ENCODE peak calls at places on chromosome 10, in seven cellular contexts. Z, U, L, E, M, B and N are unnamed samples. For H3K4me1, the result is how much of the 10 kb centered on the place peaks cover.

GRCh38 chr10:33333260-33334169 is 952 bp downstream of the NRP1 start:
- DNase-seq in Z (peak), U (no peak), L (no peak), E (no peak), M (no peak), B (no peak), N (no peak)

GRCh38 chr10:112335104-112335840 is 38.6 kb upstream of the ACSL5 start:
- DNase-seq in Z (peak), U (no peak), L (no peak), E (no peak), M (no peak), B (no peak), N (no peak)

GRCh38 chr10:15325243-15326002 is 45.7 kb downstream of the FAM171A1 start:
- DNase-seq in Z (peak), U (no peak), L (no peak), E (peak), M (no peak), B (no peak), N (peak)

GRCh38 chr10:44990302-44990655 is 10.4 kb upstream of the ZNF22 start:
- DNase-seq in Z (no peak), U (no peak), L (peak), E (no peak), M (peak), B (no peak), N (no peak)

GRCh38 chr10:102753724-102754123 is 10.0 kb downstream of the WBP1L start:
- DNase-seq in Z (no peak), U (no peak), L (no peak), E (no peak), M (no peak), B (peak), N (no peak)

GRCh38 chr10:95290801-95291633 is at the start of gene PDLIM1:
- DNase-seq in Z (peak), U (peak), L (peak), E (peak), M (peak), B (peak), N (peak)

GRCh38 chr10:13262433-13262832 is 28.3 kb upstream of the UCMA start:
- DNase-seq in Z (no peak), U (no peak), L (no peak), E (no peak), M (no peak), B (no peak), N (no peak)

GRCh38 chr10:49569031-49569765 is 30.3 kb upstream of the ERCC6 start:
- DNase-seq in Z (peak), U (no peak), L (no peak), E (no peak), M (no peak), B (no peak), N (no peak)

GRCh38 chr10:63467833-63468232 is 2.1 kb upstream of the JMJD1C start:
- DNase-seq in Z (peak), U (no peak), L (no peak), E (no peak), M (no peak), B (peak), N (no peak)

GRCh38 chr10:115706482-115707076 is 566.4 kb downstream of the GFRA1 start:
- DNase-seq in Z (peak), U (no peak), L (peak), E (no peak), M (no peak), B (no peak), N (no peak)

GRCh38 chr10:26800468-26800867 is 60.3 kb downstream of the ABI1 start:
- DNase-seq in Z (no peak), U (no peak), L (no peak), E (no peak), M (no peak), B (no peak), N (no peak)

GRCh38 chr10:28849309-28849708 is 172.0 kb downstream of the BAMBI start:
- DNase-seq in Z (no peak), U (no peak), L (no peak), E (no peak), M (no peak), B (no peak), N (no peak)

GRCh38 chr10:28845009-28845682 is 167.8 kb downstream of the BAMBI start:
- DNase-seq in Z (peak), U (no peak), L (no peak), E (no peak), M (no peak), B (no peak), N (no peak)

GRCh38 chr10:28849821-28850220 is 172.5 kb downstream of the BAMBI start:
- DNase-seq in Z (peak), U (no peak), L (no peak), E (no peak), M (no peak), B (no peak), N (no peak)

GRCh38 chr10:28853195-28853594 is 175.9 kb downstream of the BAMBI start:
- DNase-seq in Z (peak), U (no peak), L (no peak), E (no peak), M (peak), B (no peak), N (peak)

GRCh38 chr10:28850784-28851183 is 173.5 kb downstream of the BAMBI start:
- DNase-seq in Z (no peak), U (no peak), L (no peak), E (no peak), M (no peak), B (no peak), N (no peak)
- H3K4me1 ChIP-seq in Z (under half), U (under half), L (under half), E (under half), M (under half), B (under half), N (under half)

GRCh38 chr10:92891885-92892705 is 43.8 kb downstream of the EXOC6 start:
- DNase-seq in Z (peak), U (no peak), L (no peak), E (peak), M (peak), B (peak), N (peak)
- H3K27ac ChIP-seq in Z (no peak), U (no peak), L (no peak), E (no peak), M (no peak), B (no peak), N (no peak)

DNA sequence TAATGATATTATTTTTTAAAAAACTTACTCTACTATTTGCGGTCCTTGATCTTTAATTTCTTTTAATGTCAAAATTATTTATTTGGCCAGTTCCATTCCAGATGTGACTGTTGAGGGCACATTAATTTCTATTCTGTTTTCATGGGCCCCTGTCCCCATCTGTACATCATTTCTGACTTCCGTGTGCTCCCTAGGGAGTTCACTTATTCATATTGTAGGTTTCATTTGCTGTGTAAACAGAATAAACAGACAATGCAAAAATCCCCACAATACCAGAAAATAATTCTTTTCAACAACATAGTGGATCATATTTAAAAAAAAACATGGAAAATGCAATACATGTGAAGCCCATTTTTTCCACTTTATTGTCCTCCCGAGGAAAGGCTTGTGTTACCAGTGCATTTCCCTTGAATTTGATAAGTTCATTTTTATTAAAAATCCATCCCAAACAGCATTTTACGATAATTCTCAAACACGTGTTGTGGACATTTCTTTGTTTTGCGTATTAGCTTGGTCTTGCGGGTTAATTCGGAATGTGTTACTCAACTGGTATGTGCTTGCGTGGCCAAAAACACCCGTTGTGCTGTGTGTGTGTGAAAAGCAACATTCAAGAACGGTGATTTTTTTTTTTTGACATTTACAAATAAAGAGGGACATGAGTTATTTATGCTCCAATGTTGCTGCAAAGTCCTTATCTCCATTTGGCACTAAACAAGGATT is 138.4 kb downstream of the MGMT start:
- DNase-seq in Z (no peak), U (no peak), L (no peak), E (no peak), M (no peak), B (no peak), N (no peak)
- H3K4me3 ChIP-seq in Z (no peak), U (no peak), L (no peak), E (no peak), M (no peak), B (peak), N (no peak)

GRCh38 chr10:124704428-124704805 is 39.8 kb downstream of the FAM53B start:
- DNase-seq in Z (no peak), U (peak), L (no peak), E (no peak), M (no peak), B (peak), N (no peak)
- H3K4me1 ChIP-seq in Z (under half), U (half or more), L (under half), E (half or more), M (half or more), B (under half), N (half or more)

GRCh38 chr10:114305521-114305925 is 66.5 kb downstream of the VWA2 start:
- DNase-seq in Z (no peak), U (peak), L (no peak), E (no peak), M (no peak), B (no peak), N (no peak)

GRCh38 chr10:114301951-114302710 is 63.1 kb downstream of the VWA2 start:
- DNase-seq in Z (no peak), U (peak), L (no peak), E (no peak), M (no peak), B (no peak), N (peak)

GRCh38 chr10:114304566-114305421 is 65.7 kb downstream of the VWA2 start:
- DNase-seq in Z (no peak), U (peak), L (peak), E (peak), M (peak), B (no peak), N (peak)

GRCh38 chr10:114303556-114303955 is 64.5 kb downstream of the VWA2 start:
- DNase-seq in Z (no peak), U (peak), L (no peak), E (no peak), M (no peak), B (no peak), N (no peak)

GRCh38 chr10:114304017-114304565 is 65.0 kb downstream of the VWA2 start:
- DNase-seq in Z (peak), U (peak), L (peak), E (peak), M (peak), B (peak), N (peak)
- H3K27ac ChIP-seq in Z (no peak), U (peak), L (no peak), E (peak), M (peak), B (peak), N (no peak)